ENCODE peak calls at places on chromosomes 16 and 17, in ten cellular contexts. A, I, S, X, V, O, Z, E, U and L are unnamed samples.

GRCh38 chr16:4991754-4992153 is 33.6 kb downstream of the SEC14L5 start:
- DNase-seq in A (no peak), I (no peak), S (no peak), X (no peak), V (no peak), O (no peak), Z (no peak), E (no peak), U (no peak), L (no peak)

GRCh38 chr17:40347319-40348135 is 17.0 kb downstream of the GJD3 start:
- DNase-seq in A (no peak), I (no peak), S (no peak), X (no peak), V (no peak), O (no peak), Z (no peak), E (no peak), U (no peak), L (no peak)

GRCh38 chr16:88948781-88949490 is 28.1 kb downstream of the CBFA2T3 start:
- DNase-seq in A (no peak), I (no peak), S (no peak), X (no peak), V (no peak), O (no peak), Z (no peak), E (no peak), U (no peak), L (no peak)

GRCh38 chr17:28057731-28058246 is 15.3 kb downstream of the NLK start:
- DNase-seq in A (no peak), I (no peak), S (no peak), X (no peak), V (no peak), O (no peak), Z (no peak), E (peak), U (no peak), L (no peak)

GRCh38 chr16:20610192-20610891 is 34.2 kb upstream of the ACSM2B start:
- DNase-seq in A (no peak), I (no peak), S (no peak), X (no peak), V (no peak), O (no peak), Z (peak), E (no peak), U (no peak), L (no peak)

GRCh38 chr17:57051886-57052342 is 33.1 kb upstream of the AKAP1 start:
- DNase-seq in A (peak), I (no peak), S (no peak), X (no peak), V (no peak), O (no peak), Z (no peak), E (no peak), U (no peak), L (no peak)

GRCh38 chr17:42843358-42843934 is 934 bp upstream of the AOC2 start:
- DNase-seq in A (peak), I (no peak), S (peak), X (peak), V (no peak), O (no peak), Z (no peak), E (peak), U (peak), L (peak)

GRCh38 chr16:86598607-86599318 is 20.4 kb downstream of the FOXL1 start:
- DNase-seq in A (no peak), I (no peak), S (peak), X (no peak), V (no peak), O (no peak), Z (no peak), E (no peak), U (no peak), L (peak)

GRCh38 chr17:28944862-28945741 is 6.2 kb downstream of the PHF12 start:
- DNase-seq in A (no peak), I (peak), S (peak), X (no peak), V (no peak), O (no peak), Z (peak), E (no peak), U (no peak), L (peak)

GRCh38 chr17:63653018-63653417 is 30.8 kb downstream of the MAP3K3 start:
- DNase-seq in A (no peak), I (no peak), S (peak), X (no peak), V (no peak), O (no peak), Z (no peak), E (no peak), U (no peak), L (no peak)

GRCh38 chr16:67294171-67294757 is 14.9 kb downstream of the PLEKHG4 start:
- DNase-seq in A (no peak), I (no peak), S (no peak), X (no peak), V (no peak), O (no peak), Z (no peak), E (no peak), U (no peak), L (no peak)

GRCh38 chr17:61418433-61418832 is 18.8 kb downstream of the TBX2 start:
- DNase-seq in A (no peak), I (no peak), S (no peak), X (no peak), V (no peak), O (no peak), Z (no peak), E (no peak), U (no peak), L (no peak)

GRCh38 chr17:78294776-78295175 is 63.3 kb downstream of the TMEM235 start:
- DNase-seq in A (peak), I (peak), S (peak), X (no peak), V (no peak), O (no peak), Z (no peak), E (no peak), U (peak), L (no peak)

GRCh38 chr16:51756447-51757123 is 605.5 kb upstream of the SALL1 start:
- DNase-seq in A (no peak), I (no peak), S (peak), X (no peak), V (no peak), O (no peak), Z (no peak), E (no peak), U (no peak), L (no peak)

GRCh38 chr16:28834349-28834748 is 11.6 kb downstream of the ATXN2L start:
- DNase-seq in A (no peak), I (no peak), S (no peak), X (no peak), V (no peak), O (no peak), Z (no peak), E (no peak), U (no peak), L (no peak)

GRCh38 chr16:10594312-10594950 is 14.0 kb upstream of the EMP2 start:
- DNase-seq in A (no peak), I (no peak), S (no peak), X (no peak), V (no peak), O (no peak), Z (no peak), E (no peak), U (no peak), L (no peak)

GRCh38 chr17:43530303-43531081 is 15.6 kb downstream of the ETV4 start:
- DNase-seq in A (peak), I (no peak), S (peak), X (peak), V (no peak), O (no peak), Z (no peak), E (peak), U (peak), L (peak)

GRCh38 chr17:73138541-73139138 is 26.2 kb upstream of the SSTR2 start:
- DNase-seq in A (no peak), I (no peak), S (no peak), X (no peak), V (no peak), O (no peak), Z (no peak), E (no peak), U (peak), L (no peak)

GRCh38 chr16:78596996-78597422 is 497.6 kb downstream of the WWOX start:
- DNase-seq in A (no peak), I (no peak), S (no peak), X (no peak), V (no peak), O (no peak), Z (no peak), E (no peak), U (no peak), L (no peak)